ENCODE peak calls at places on chromosomes 13 and 19, in seven cellular contexts. One of them, this sample, is unnamed.

GRCh38 chr13:93029536-93029935 is 197.1 kb upstream of the GPC6 start:
- DNase-seq in IMR-90: peak; percentile 67
- DNase-seq in H1: no peak
- DNase-seq in mesenchymal stem cell: no peak
- DNase-seq in trophoblast cell: no peak
- DNase-seq in mesendoderm: no peak
- DNase-seq in H9: no peak
- DNase-seq in this sample: no peak

GRCh38 chr13:68257111-68257842 is 1027.1 kb upstream of the PCDH9 start:
- DNase-seq in H1: no peak
- DNase-seq in IMR-90: no peak
- DNase-seq in H9: no peak
- DNase-seq in mesendoderm: peak; percentile 11
- DNase-seq in mesenchymal stem cell: peak; percentile 53
- DNase-seq in trophoblast cell: no peak
- DNase-seq in this sample: no peak

GRCh38 chr13:25816239-25816638 is 235.6 kb downstream of the SHISA2 start:
- DNase-seq in H1: no peak
- DNase-seq in mesenchymal stem cell: no peak
- DNase-seq in trophoblast cell: no peak
- DNase-seq in mesendoderm: no peak
- DNase-seq in IMR-90: no peak
- DNase-seq in H9: no peak
- DNase-seq in this sample: no peak

GRCh38 chr19:12944064-12944674 is 1.5 kb upstream of the RAD23A start:
- DNase-seq in H1: no peak
- DNase-seq in H9: no peak
- DNase-seq in mesenchymal stem cell: no peak
- DNase-seq in mesendoderm: no peak
- DNase-seq in IMR-90: no peak
- DNase-seq in trophoblast cell: no peak
- DNase-seq in this sample: no peak

GRCh38 chr19:31353826-31354225 is 4.6 kb upstream of the TSHZ3 start:
- DNase-seq in mesendoderm: peak; percentile 72
- DNase-seq in trophoblast cell: no peak
- DNase-seq in H9: peak; percentile 70
- DNase-seq in H1: no peak
- DNase-seq in mesenchymal stem cell: no peak
- DNase-seq in IMR-90: no peak
- DNase-seq in this sample: no peak

GRCh38 chr19:19040417-19040816 is 7.0 kb downstream of the ARMC6 start:
- DNase-seq in mesenchymal stem cell: peak; percentile 57
- DNase-seq in H1: no peak
- DNase-seq in mesendoderm: no peak
- DNase-seq in H9: no peak
- DNase-seq in trophoblast cell: no peak
- DNase-seq in IMR-90: peak; percentile 91
- DNase-seq in this sample: no peak

GRCh38 chr19:15871570-15871969 is 26.3 kb downstream of the CYP4F2 start:
- DNase-seq in H9: no peak
- DNase-seq in H1: no peak
- DNase-seq in IMR-90: no peak
- DNase-seq in mesendoderm: peak; percentile 46
- DNase-seq in mesenchymal stem cell: no peak
- DNase-seq in trophoblast cell: no peak
- DNase-seq in this sample: no peak

GRCh38 chr13:61151062-61151461 is 264.6 kb downstream of the PCDH20 start:
- DNase-seq in IMR-90: no peak
- DNase-seq in mesendoderm: no peak
- DNase-seq in mesenchymal stem cell: no peak
- DNase-seq in H1: no peak
- DNase-seq in H9: no peak
- DNase-seq in trophoblast cell: no peak
- DNase-seq in this sample: no peak

GRCh38 chr19:35995655-35995993 is 636 bp downstream of the SDHAF1 start:
- DNase-seq in trophoblast cell: peak; percentile 51
- DNase-seq in mesenchymal stem cell: peak; percentile 46
- DNase-seq in H1: no peak
- DNase-seq in IMR-90: peak; percentile 8
- DNase-seq in H9: peak; percentile 77
- DNase-seq in mesendoderm: peak; percentile 82
- DNase-seq in this sample: no peak

GRCh38 chr13:65638572-65639168 is 1591.5 kb downstream of the PCDH9 start:
- DNase-seq in IMR-90: peak; percentile 63
- DNase-seq in H9: no peak
- DNase-seq in trophoblast cell: no peak
- DNase-seq in mesendoderm: peak; percentile 60
- DNase-seq in mesenchymal stem cell: peak; percentile 59
- DNase-seq in H1: no peak
- DNase-seq in this sample: peak; percentile 6

GRCh38 chr13:114129649-114130062 is 2.8 kb downstream of the RASA3 start:
- DNase-seq in IMR-90: no peak
- DNase-seq in mesenchymal stem cell: peak; percentile 50
- DNase-seq in H1: no peak
- DNase-seq in trophoblast cell: no peak
- DNase-seq in mesendoderm: no peak
- DNase-seq in H9: no peak
- DNase-seq in this sample: no peak

GRCh38 chr13:104043184-104043583 is 977.0 kb upstream of the SLC10A2 start:
- DNase-seq in IMR-90: peak; percentile 1
- DNase-seq in mesenchymal stem cell: peak; percentile 60
- DNase-seq in H9: no peak
- DNase-seq in mesendoderm: no peak
- DNase-seq in trophoblast cell: no peak
- DNase-seq in H1: no peak
- DNase-seq in this sample: no peak

GRCh38 chr19:18776736-18777135 is 14.4 kb downstream of the COMP start:
- DNase-seq in H9: no peak
- DNase-seq in mesendoderm: peak; percentile 48
- DNase-seq in H1: no peak
- DNase-seq in mesenchymal stem cell: peak; percentile 39
- DNase-seq in IMR-90: peak; percentile 57
- DNase-seq in trophoblast cell: peak; percentile 79
- DNase-seq in this sample: no peak

GRCh38 chr19:48239582-48240141 is 16.1 kb downstream of the CARD8 start:
- DNase-seq in mesendoderm: no peak
- DNase-seq in IMR-90: peak; percentile 51
- DNase-seq in H9: no peak
- DNase-seq in H1: no peak
- DNase-seq in trophoblast cell: no peak
- DNase-seq in mesenchymal stem cell: no peak
- DNase-seq in this sample: no peak

GRCh38 chr13:27276188-27276587 is 5.6 kb downstream of the RASL11A start:
- DNase-seq in mesendoderm: no peak
- DNase-seq in mesenchymal stem cell: no peak
- DNase-seq in IMR-90: peak; percentile 58
- DNase-seq in trophoblast cell: no peak
- DNase-seq in H9: peak; percentile 15
- DNase-seq in H1: no peak
- DNase-seq in this sample: no peak

GRCh38 chr19:336067-336614 is 8.5 kb downstream of the MIER2 start:
- DNase-seq in IMR-90: no peak
- DNase-seq in H9: no peak
- DNase-seq in mesenchymal stem cell: no peak
- DNase-seq in H1: no peak
- DNase-seq in trophoblast cell: no peak
- DNase-seq in mesendoderm: no peak
- DNase-seq in this sample: no peak

GRCh38 chr13:60679131-60679530 is 282.1 kb downstream of the TDRD3 start:
- DNase-seq in H9: no peak
- DNase-seq in IMR-90: no peak
- DNase-seq in mesenchymal stem cell: no peak
- DNase-seq in H1: no peak
- DNase-seq in mesendoderm: no peak
- DNase-seq in trophoblast cell: no peak
- DNase-seq in this sample: no peak

GRCh38 chr19:45293682-45294081 is 29.0 kb downstream of the CKM start:
- DNase-seq in trophoblast cell: no peak
- DNase-seq in mesenchymal stem cell: no peak
- DNase-seq in mesendoderm: no peak
- DNase-seq in H9: no peak
- DNase-seq in IMR-90: no peak
- DNase-seq in H1: no peak
- DNase-seq in this sample: no peak

GRCh38 chr19:40229484-40229883 is 3.0 kb upstream of the CCNP start:
- DNase-seq in H9: no peak
- DNase-seq in H1: no peak
- DNase-seq in trophoblast cell: peak; percentile 25
- DNase-seq in mesenchymal stem cell: peak; percentile 17
- DNase-seq in IMR-90: peak; percentile 59
- DNase-seq in mesendoderm: peak; percentile 33
- DNase-seq in this sample: no peak

GRCh38 chr13:75398072-75398471 is 83.9 kb downstream of the TBC1D4 start:
- DNase-seq in mesenchymal stem cell: no peak
- DNase-seq in H9: no peak
- DNase-seq in mesendoderm: no peak
- DNase-seq in H1: no peak
- DNase-seq in IMR-90: no peak
- DNase-seq in trophoblast cell: no peak
- DNase-seq in this sample: no peak
- H3K4ac ChIP-seq in mesenchymal stem cell: no peak overlapping the region
- H3K4ac ChIP-seq in H9: no peak overlapping the region
- H3K4ac ChIP-seq in mesendoderm: no peak overlapping the region
- H3K4ac ChIP-seq in H1: no peak overlapping the region
- H3K4ac ChIP-seq in IMR-90: no peak overlapping the region
- H3K4ac ChIP-seq in trophoblast cell: no peak overlapping the region
- H3K4ac ChIP-seq in this sample: no peak overlapping the region

GRCh38 chr13:31522431-31522830 is 216.9 kb upstream of the RXFP2 start:
- DNase-seq in mesenchymal stem cell: no peak
- DNase-seq in mesendoderm: no peak
- DNase-seq in H1: no peak
- DNase-seq in trophoblast cell: no peak
- DNase-seq in IMR-90: no peak
- DNase-seq in H9: no peak
- DNase-seq in this sample: no peak
- H2BK120ac ChIP-seq in mesenchymal stem cell: no peak overlapping the region
- H2BK120ac ChIP-seq in mesendoderm: no peak overlapping the region
- H2BK120ac ChIP-seq in H1: no peak overlapping the region
- H2BK120ac ChIP-seq in trophoblast cell: no peak overlapping the region
- H2BK120ac ChIP-seq in IMR-90: no peak overlapping the region
- H2BK120ac ChIP-seq in H9: no peak overlapping the region
- H2BK120ac ChIP-seq in this sample: no peak overlapping the region

GRCh38 chr13:79405831-79406596 is at the start of gene RBM26:
- DNase-seq in H9: peak; percentile 93
- DNase-seq in IMR-90: peak; percentile 94
- DNase-seq in mesenchymal stem cell: peak; percentile 96
- DNase-seq in mesendoderm: peak; percentile 98
- DNase-seq in trophoblast cell: peak; percentile 89
- DNase-seq in H1: peak; percentile 82
- DNase-seq in this sample: peak; percentile 97

GRCh38 chr13:79404361-79404760 is 1.7 kb downstream of the RBM26 start:
- DNase-seq in H1: no peak
- DNase-seq in mesenchymal stem cell: no peak
- DNase-seq in mesendoderm: no peak
- DNase-seq in IMR-90: no peak
- DNase-seq in trophoblast cell: no peak
- DNase-seq in H9: no peak
- DNase-seq in this sample: no peak

GRCh38 chr13:79404985-79405384 is 1.1 kb downstream of the RBM26 start:
- DNase-seq in H9: no peak
- DNase-seq in mesendoderm: no peak
- DNase-seq in trophoblast cell: no peak
- DNase-seq in H1: no peak
- DNase-seq in IMR-90: no peak
- DNase-seq in mesenchymal stem cell: no peak
- DNase-seq in this sample: no peak

GRCh38 chr13:79406597-79406908 is 498 bp upstream of the RBM26 start:
- DNase-seq in mesendoderm: no peak
- DNase-seq in H1: no peak
- DNase-seq in IMR-90: no peak
- DNase-seq in H9: no peak
- DNase-seq in trophoblast cell: no peak
- DNase-seq in mesenchymal stem cell: no peak
- DNase-seq in this sample: no peak

DNA sequence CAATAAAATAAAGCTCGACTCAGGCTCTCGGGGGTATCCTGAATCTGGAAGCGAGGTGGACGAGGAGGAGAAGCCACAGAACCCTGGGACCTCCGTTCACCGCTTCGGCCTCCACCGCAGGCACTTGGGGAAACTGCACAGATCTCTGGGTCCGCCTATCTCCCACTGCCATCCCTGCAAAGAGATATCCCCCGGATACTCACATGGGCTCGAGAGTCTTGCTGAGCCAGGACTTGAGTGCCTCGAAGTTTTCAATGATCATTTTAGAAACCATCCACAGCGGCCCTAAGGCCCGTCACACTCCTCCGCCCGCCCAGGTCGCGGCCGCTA is 589 bp downstream of the RBM26 start:
- DNase-seq in IMR-90: no peak
- DNase-seq in trophoblast cell: no peak
- DNase-seq in H1: no peak
- DNase-seq in H9: peak; percentile 34
- DNase-seq in mesendoderm: peak; percentile 50
- DNase-seq in mesenchymal stem cell: peak; percentile 54
- DNase-seq in this sample: no peak
- H3K4ac ChIP-seq in IMR-90: peak overlapping the region; percentile 74
- H3K4ac ChIP-seq in trophoblast cell: peak overlapping the region; percentile 99
- H3K4ac ChIP-seq in H1: no peak overlapping the region
- H3K4ac ChIP-seq in H9: no peak overlapping the region
- H3K4ac ChIP-seq in mesendoderm: peak overlapping the region; percentile 82
- H3K4ac ChIP-seq in mesenchymal stem cell: no peak overlapping the region
- H3K4ac ChIP-seq in this sample: no peak overlapping the region

GRCh38 chr13:28535734-28536133 is 40.8 kb upstream of the FLT1 start:
- DNase-seq in IMR-90: no peak
- DNase-seq in trophoblast cell: no peak
- DNase-seq in mesendoderm: no peak
- DNase-seq in H9: no peak
- DNase-seq in H1: no peak
- DNase-seq in mesenchymal stem cell: no peak
- DNase-seq in this sample: no peak

GRCh38 chr13:28537149-28537548 is 42.2 kb upstream of the FLT1 start:
- DNase-seq in H1: no peak
- DNase-seq in trophoblast cell: no peak
- DNase-seq in mesenchymal stem cell: no peak
- DNase-seq in mesendoderm: no peak
- DNase-seq in H9: no peak
- DNase-seq in IMR-90: no peak
- DNase-seq in this sample: no peak

GRCh38 chr13:28534801-28535200 is 39.9 kb upstream of the FLT1 start:
- DNase-seq in H9: no peak
- DNase-seq in IMR-90: no peak
- DNase-seq in H1: no peak
- DNase-seq in mesenchymal stem cell: no peak
- DNase-seq in mesendoderm: no peak
- DNase-seq in trophoblast cell: no peak
- DNase-seq in this sample: no peak

GRCh38 chr13:28534210-28534609 is 39.3 kb upstream of the FLT1 start:
- DNase-seq in H9: no peak
- DNase-seq in mesendoderm: no peak
- DNase-seq in H1: no peak
- DNase-seq in trophoblast cell: no peak
- DNase-seq in IMR-90: no peak
- DNase-seq in mesenchymal stem cell: no peak
- DNase-seq in this sample: no peak

DNA sequence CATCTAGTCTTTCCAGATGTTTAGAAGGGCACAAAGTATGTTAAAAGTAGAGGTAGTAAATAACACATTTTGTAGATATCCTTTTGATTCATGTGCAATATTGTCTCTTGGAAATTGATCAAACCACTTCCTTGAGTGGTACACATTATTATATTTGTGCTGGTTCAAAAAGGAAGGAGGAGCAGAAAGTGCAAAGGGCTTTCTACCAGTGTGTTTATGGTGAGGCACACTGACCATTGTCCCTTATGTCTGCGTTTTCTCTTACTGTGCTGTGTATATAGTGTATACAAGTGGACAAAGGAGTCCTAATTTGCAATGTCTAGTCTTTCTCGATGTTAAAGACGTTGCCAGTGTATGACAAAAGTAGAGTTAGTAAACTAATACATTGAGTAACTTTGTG is 41.4 kb upstream of the FLT1 start:
- DNase-seq in mesenchymal stem cell: no peak
- DNase-seq in trophoblast cell: no peak
- DNase-seq in IMR-90: no peak
- DNase-seq in mesendoderm: no peak
- DNase-seq in H9: no peak
- DNase-seq in H1: no peak
- DNase-seq in this sample: no peak
- H2BK120ac ChIP-seq in mesenchymal stem cell: no peak overlapping the region
- H2BK120ac ChIP-seq in trophoblast cell: no peak overlapping the region
- H2BK120ac ChIP-seq in IMR-90: no peak overlapping the region
- H2BK120ac ChIP-seq in mesendoderm: no peak overlapping the region
- H2BK120ac ChIP-seq in H9: no peak overlapping the region
- H2BK120ac ChIP-seq in H1: no peak overlapping the region
- H2BK120ac ChIP-seq in this sample: no peak overlapping the region

This sample was measured in neuronal stem cell.